ENCODE peak calls at places on chromosomes 1 and 21, in ten cellular contexts. S is activated CD4-positive, alpha-beta T cell treated with anti-CD3 and anti-CD28 coated beads, Interleukin-2, amount 10 ng/mL, durations not matched to agents 7 days and 5 days; U is activated T-helper 1 cell treated with anti-CD3 and anti-CD28 coated beads, Interleukin-12 subunit alpha, Interleukin-12 subunit beta, Interleukin-2, Interleukin-4 antibody, amounts not matched to agents 30 ng/mL and 10 ng/mL and 1 ng/mL, durations not matched to agents 14 hours and 24 hours and 36 hours; O is mesendoderm; C is T-helper 2 cell; V is stimulated activated CD8-positive, alpha-beta memory T cell treated with anti-CD3 and anti-CD28 coated beads, Interleukin-2, amount 100 ng/mL, for 48 hours; K is HFFc6; T is DMS153; B is T-helper 1 cell; R is activated T-cell treated with anti-CD3 and anti-CD28 coated beads, Interleukin-2, amount 50 U/mL, for 72 hours. X is an unnamed sample.
A peak's percentile ranks its signal among the peaks of the same experiment; 100 is the strongest.

GRCh38 chr21:16563111-16563510 is 833.3 kb downstream of the USP25 start:
- DNase-seq in S (no peak), U (no peak), O (no peak), C (peak; percentile 34), V (no peak), K (no peak), T (no peak), B (no peak), R (no peak), X (no peak)

GRCh38 chr1:243496806-243497205 is 241.0 kb downstream of the SDCCAG8 start:
- DNase-seq in S (no peak), U (no peak), O (no peak), C (no peak), V (no peak), K (no peak), T (no peak), B (no peak), R (no peak), X (no peak)

GRCh38 chr1:62800825-62801306 is 16.9 kb downstream of the ATG4C start:
- DNase-seq in S (no peak), U (no peak), O (no peak), C (peak; percentile 18), V (no peak), K (no peak), T (no peak), B (no peak), R (no peak), X (peak; percentile 63)

GRCh38 chr1:112359961-112360767 is 35.9 kb upstream of the CTTNBP2NL start:
- DNase-seq in S (no peak), U (no peak), O (peak; percentile 85), C (no peak), V (no peak), K (peak; percentile 50), T (no peak), B (no peak), R (no peak), X (peak; percentile 26)

GRCh38 chr1:66445492-66446181 is 88.3 kb upstream of the SGIP1 start:
- DNase-seq in S (peak; percentile 77), U (peak; percentile 49), O (no peak), C (peak; percentile 90), V (no peak), K (no peak), T (no peak), B (no peak), R (peak; percentile 57), X (no peak)

GRCh38 chr21:38806153-38806941 is 618 bp downstream of the ETS2 start:
- DNase-seq in S (peak; percentile 43), U (peak; percentile 31), O (no peak), C (peak; percentile 51), V (peak; percentile 30), K (no peak), T (no peak), B (no peak), R (peak; percentile 51), X (peak; percentile 36)

GRCh38 chr1:235102259-235102582 is 26.4 kb downstream of the TOMM20 start:
- DNase-seq in S (no peak), U (no peak), O (no peak), C (no peak), V (no peak), K (no peak), T (no peak), B (no peak), R (no peak), X (no peak)

GRCh38 chr1:1826356-1827088 is 48.3 kb upstream of the NADK start:
- DNase-seq in S (no peak), U (no peak), O (no peak), C (peak; percentile 26), V (no peak), K (no peak), T (no peak), B (no peak), R (no peak), X (no peak)

GRCh38 chr1:100050139-100050538 is 80.3 kb downstream of the SLC35A3 start:
- DNase-seq in S (no peak), U (no peak), O (no peak), C (peak; percentile 18), V (no peak), K (no peak), T (no peak), B (no peak), R (no peak), X (no peak)

GRCh38 chr1:33655496-33655895 is 183.1 kb downstream of the ZSCAN20 start:
- DNase-seq in S (no peak), U (no peak), O (no peak), C (no peak), V (no peak), K (no peak), T (no peak), B (no peak), R (no peak), X (no peak)

GRCh38 chr1:179883739-179884138 is 1.7 kb downstream of the TOR1AIP1 start:
- DNase-seq in S (peak; percentile 73), U (peak; percentile 55), O (peak; percentile 86), C (peak; percentile 93), V (peak; percentile 10), K (no peak), T (no peak), B (peak; percentile 15), R (peak; percentile 74), X (peak; percentile 72)

GRCh38 chr1:91622586-91622985 is 121.9 kb downstream of the CDC7 start:
- DNase-seq in S (no peak), U (no peak), O (no peak), C (no peak), V (no peak), K (no peak), T (no peak), B (no peak), R (no peak), X (no peak)

GRCh38 chr1:201025571-201026002 is 2.1 kb upstream of the KIF21B start:
- DNase-seq in S (no peak), U (no peak), O (peak; percentile 85), C (peak; percentile 33), V (no peak), K (no peak), T (no peak), B (no peak), R (peak; percentile 61), X (peak; percentile 91)

GRCh38 chr1:114668784-114669561 is 876 bp downstream of the DENND2C start:
- DNase-seq in S (no peak), U (no peak), O (peak; percentile 37), C (no peak), V (no peak), K (peak; percentile 13), T (no peak), B (no peak), R (no peak), X (peak; percentile 76)

GRCh38 chr1:30005972-30006619 is 717.3 kb downstream of the MATN1 start:
- DNase-seq in S (no peak), U (no peak), O (peak; percentile 90), C (no peak), V (no peak), K (no peak), T (no peak), B (no peak), R (no peak), X (peak; percentile 4)

GRCh38 chr1:198153103-198153502 is 3.7 kb upstream of the NEK7 start:
- DNase-seq in S (no peak), U (no peak), O (no peak), C (no peak), V (no peak), K (peak; percentile 55), T (no peak), B (no peak), R (no peak), X (peak; percentile 23)

GRCh38 chr1:11746092-11746491 is 10.2 kb downstream of the AGTRAP start:
- DNase-seq in S (no peak), U (no peak), O (no peak), C (no peak), V (no peak), K (peak; percentile 14), T (no peak), B (no peak), R (no peak), X (peak; percentile 45)

GRCh38 chr1:16073490-16074104 is at the start of gene FAM131C:
- DNase-seq in S (peak; percentile 31), U (peak; percentile 22), O (no peak), C (peak; percentile 41), V (peak; percentile 27), K (no peak), T (no peak), B (peak; percentile 18), R (peak; percentile 51), X (peak; percentile 42)

GRCh38 chr1:150281221-150281757 is 1.1 kb upstream of the CIART start:
- DNase-seq in S (peak; percentile 63), U (peak; percentile 29), O (peak; percentile 86), C (peak; percentile 65), V (peak; percentile 20), K (peak; percentile 62), T (peak; percentile 67), B (no peak), R (peak; percentile 71), X (peak; percentile 85)

GRCh38 chr21:45555557-45556301 is 13.5 kb upstream of the SLC19A1 start:
- DNase-seq in S (peak; percentile 48), U (peak; percentile 42), O (peak; percentile 96), C (peak; percentile 63), V (peak; percentile 54), K (peak; percentile 56), T (peak; percentile 35), B (no peak), R (peak; percentile 57), X (peak; percentile 82)

GRCh38 chr1:214941061-214941460 is 141.5 kb upstream of the KCNK2 start:
- DNase-seq in S (no peak), U (no peak), O (no peak), C (peak; percentile 4), V (no peak), K (no peak), T (no peak), B (no peak), R (no peak), X (no peak)

GRCh38 chr1:107277022-107277421 is 136.2 kb downstream of the NTNG1 start:
- DNase-seq in S (no peak), U (no peak), O (peak; percentile 79), C (no peak), V (no peak), K (no peak), T (no peak), B (no peak), R (no peak), X (peak; percentile 40)

GRCh38 chr1:24381256-24381655 is 32.3 kb downstream of the STPG1 start:
- DNase-seq in S (no peak), U (no peak), O (no peak), C (no peak), V (no peak), K (no peak), T (no peak), B (no peak), R (no peak), X (no peak)

GRCh38 chr1:119372493-119373086 is 4.0 kb downstream of the HAO2 start:
- DNase-seq in S (no peak), U (no peak), O (peak; percentile 93), C (no peak), V (no peak), K (peak; percentile 35), T (no peak), B (no peak), R (peak; percentile 5), X (peak; percentile 59)

GRCh38 chr1:18619467-18619835 is 11.2 kb upstream of the PAX7 start:
- DNase-seq in S (no peak), U (no peak), O (no peak), C (no peak), V (no peak), K (no peak), T (no peak), B (no peak), R (no peak), X (no peak)

GRCh38 chr1:205481629-205482071 is 22.8 kb upstream of the CDK18 start:
- DNase-seq in S (no peak), U (no peak), O (no peak), C (no peak), V (no peak), K (peak; percentile 12), T (peak; percentile 42), B (no peak), R (no peak), X (no peak)

GRCh38 chr1:10074059-10074854 is 41.5 kb downstream of the UBE4B start:
- DNase-seq in S (peak; percentile 50), U (peak; percentile 41), O (peak; percentile 17), C (peak; percentile 75), V (peak; percentile 39), K (peak; percentile 96), T (no peak), B (no peak), R (peak; percentile 78), X (peak; percentile 94)

GRCh38 chr1:182555493-182555892 is 33.6 kb downstream of the RNASEL start:
- DNase-seq in S (no peak), U (no peak), O (no peak), C (no peak), V (no peak), K (no peak), T (no peak), B (no peak), R (no peak), X (no peak)